ENCODE peak calls at places on chromosomes 1 and 21, in five cellular contexts. R is brain microvascular endothelial cell, I is GM06990, G is GM12865, U is HFF-Myc. X is an unnamed sample.

GRCh38 chr1:67921725-67922489 is 88.6 kb upstream of the GNG12 start:
- DNase-seq in I (no peak), G (no peak), U (no peak), R (no peak), X (no peak)

GRCh38 chr1:181685216-181685615 is 201.9 kb downstream of the CACNA1E start:
- DNase-seq in G (no peak), I (no peak), R (no peak), U (no peak), X (no peak)

GRCh38 chr1:78222225-78222961 is 176.6 kb downstream of the GIPC2 start:
- DNase-seq in U (no peak), I (no peak), R (no peak), G (no peak), X (no peak)

GRCh38 chr1:182766050-182766449 is 23.5 kb upstream of the NPL start:
- DNase-seq in I (no peak), U (no peak), R (no peak), G (no peak), X (no peak)

GRCh38 chr1:116909511-116910378 is at the start of gene PTGFRN:
- DNase-seq in I (peak; percentile 45), G (no peak), R (peak; percentile 35), U (no peak), X (no peak)

GRCh38 chr1:24443241-24443656 is 27.6 kb downstream of the NIPAL3 start:
- DNase-seq in I (no peak), R (no peak), G (no peak), U (no peak), X (no peak)

GRCh38 chr1:76868154-76868882 is 1.0 kb downstream of the ST6GALNAC5 start:
- DNase-seq in U (no peak), I (peak; percentile 30), G (no peak), R (peak; percentile 8), X (no peak)

GRCh38 chr21:36209626-36210171 is 53.1 kb downstream of the DOP1B start:
- DNase-seq in I (no peak), U (peak; percentile 44), G (peak; percentile 74), R (peak; percentile 42), X (peak; percentile 13)

GRCh38 chr1:28751315-28752056 is 14.7 kb downstream of the YTHDF2 start:
- DNase-seq in U (no peak), G (no peak), I (no peak), R (peak; percentile 21), X (no peak)

GRCh38 chr1:117673405-117673804 is 67.6 kb downstream of the TENT5C start:
- DNase-seq in U (peak; percentile 6), R (peak; percentile 65), G (no peak), I (no peak), X (no peak)

GRCh38 chr1:223133824-223134435 is 9.1 kb downstream of the TLR5 start:
- DNase-seq in I (peak; percentile 70), U (no peak), R (peak; percentile 66), G (peak; percentile 75), X (no peak)
- H3K4me3 ChIP-seq in I (no peak overlapping the region), U (peak overlapping the region; percentile 23), R (peak overlapping the region; percentile 45), G (no peak overlapping the region), X (no peak overlapping the region)

DNA sequence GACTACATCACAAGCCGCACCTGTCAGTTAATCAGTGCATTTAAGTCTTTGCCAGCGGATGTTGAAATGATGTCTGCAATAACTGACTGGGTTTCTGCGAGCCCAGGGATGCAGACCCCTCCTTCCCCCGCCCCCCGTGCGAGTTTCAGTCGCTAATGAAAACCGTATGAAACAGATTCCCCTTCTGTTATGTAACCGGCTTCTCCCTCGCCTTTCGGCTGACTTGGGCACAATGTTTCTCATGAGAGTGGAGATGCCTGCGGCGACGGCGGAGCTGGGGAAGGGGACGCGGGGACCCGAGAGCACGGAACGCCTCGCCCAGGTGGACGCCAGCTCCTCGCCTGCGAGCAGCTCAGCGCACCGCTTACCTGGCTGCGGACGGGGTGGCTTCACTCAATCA is 741 bp downstream of the KCNJ6 start:
- DNase-seq in I (no peak), R (no peak), G (no peak), U (no peak), X (no peak)
- H3K4me3 ChIP-seq in I (no peak overlapping the region), R (peak overlapping the region; percentile 30), G (no peak overlapping the region), U (no peak overlapping the region), X (no peak overlapping the region)

GRCh38 chr1:20625176-20626097 is 7.8 kb upstream of the PINK1 start:
- DNase-seq in R (no peak), U (no peak), I (no peak), G (no peak), X (no peak)

GRCh38 chr1:20624709-20625108 is 8.5 kb upstream of the PINK1 start:
- DNase-seq in U (no peak), G (no peak), R (no peak), I (no peak), X (no peak)

GRCh38 chr1:20630730-20631129 is 2.5 kb upstream of the PINK1 start:
- DNase-seq in U (no peak), I (no peak), R (no peak), G (no peak), X (no peak)

GRCh38 chr1:20626524-20626923 is 6.7 kb upstream of the PINK1 start:
- DNase-seq in U (no peak), R (no peak), I (no peak), G (no peak), X (no peak)

GRCh38 chr1:20626098-20626427 is 7.2 kb upstream of the PINK1 start:
- DNase-seq in R (no peak), I (no peak), U (no peak), G (no peak), X (no peak)
- H3K4me3 ChIP-seq in R (no peak overlapping the region), I (no peak overlapping the region), U (no peak overlapping the region), G (no peak overlapping the region), X (no peak overlapping the region)

GRCh38 chr1:58402444-58402843 is 144.1 kb downstream of the OMA1 start:
- DNase-seq in R (no peak), G (no peak), I (no peak), U (no peak), X (no peak)
- H3K4me3 ChIP-seq in R (no peak overlapping the region), G (no peak overlapping the region), I (no peak overlapping the region), U (peak overlapping the region; percentile 20), X (no peak overlapping the region)

DNA sequence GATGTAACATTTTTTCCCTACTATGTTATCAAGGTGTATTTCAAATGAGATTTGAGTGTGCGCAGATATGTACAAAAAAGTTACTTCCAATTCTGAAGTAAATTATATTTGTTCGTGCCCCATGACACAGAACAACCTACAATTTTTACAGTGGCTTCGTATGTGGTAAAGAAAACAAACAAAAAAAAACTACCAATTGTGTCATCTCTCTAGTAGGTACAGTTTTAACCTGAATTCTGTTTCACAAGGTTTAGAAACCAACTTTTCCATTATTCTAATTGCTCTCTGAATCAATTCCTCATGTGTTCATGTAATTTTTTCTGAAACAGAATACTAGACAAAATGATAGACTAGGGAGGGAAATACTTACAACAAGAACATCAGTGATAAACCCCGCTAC is 7.4 kb downstream of the SCAF4 start:
- DNase-seq in R (no peak), I (no peak), G (no peak), U (no peak), X (no peak)
- H3K4me3 ChIP-seq in R (no peak overlapping the region), I (no peak overlapping the region), G (no peak overlapping the region), U (no peak overlapping the region), X (no peak overlapping the region)

GRCh38 chr21:43646550-43647260 is 12.6 kb downstream of the HSF2BP start:
- DNase-seq in R (peak; percentile 91), G (peak; percentile 92), I (peak; percentile 55), U (peak; percentile 75), X (peak; percentile 67)

GRCh38 chr21:43644609-43645008 is 14.7 kb downstream of the HSF2BP start:
- DNase-seq in U (no peak), G (no peak), I (no peak), R (peak; percentile 59), X (no peak)

GRCh38 chr21:43643193-43643592 is 16.1 kb downstream of the HSF2BP start:
- DNase-seq in G (no peak), U (no peak), R (no peak), I (no peak), X (no peak)

GRCh38 chr21:43645987-43646386 is 13.3 kb downstream of the HSF2BP start:
- DNase-seq in G (no peak), R (no peak), I (no peak), U (no peak), X (no peak)

DNA sequence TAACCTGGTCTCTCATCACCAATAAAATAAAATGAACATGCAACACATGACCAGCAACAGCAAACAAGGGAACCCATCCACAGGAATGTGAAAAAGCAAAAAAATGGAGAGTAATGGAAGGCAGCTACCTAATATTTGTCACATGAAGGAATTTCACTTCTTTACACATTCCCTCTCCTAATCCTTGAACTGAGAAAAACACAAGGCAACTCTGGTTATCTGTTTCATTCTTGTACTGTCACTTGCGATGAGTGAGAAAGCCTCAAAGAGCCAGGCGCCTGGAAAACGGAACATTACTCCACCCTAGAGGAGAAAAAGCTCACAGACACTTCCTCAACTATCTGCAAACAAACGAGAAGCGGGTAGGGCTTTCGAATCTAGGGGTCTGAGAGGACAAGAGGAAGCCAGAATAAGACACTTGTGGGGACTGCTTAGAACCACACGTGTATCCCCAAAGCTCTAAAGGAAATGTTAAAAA is 13.8 kb downstream of the HSF2BP start:
- DNase-seq in G (peak; percentile 76), R (peak; percentile 84), U (peak; percentile 35), I (peak; percentile 22), X (peak; percentile 55)
- H3K4me3 ChIP-seq in G (no peak overlapping the region), R (no peak overlapping the region), U (no peak overlapping the region), I (no peak overlapping the region), X (no peak overlapping the region)

GRCh38 chr1:156703336-156703735 is 2.0 kb downstream of the CRABP2 start:
- DNase-seq in G (no peak), R (no peak), U (no peak), I (no peak), X (no peak)
- H3K4me3 ChIP-seq in G (no peak overlapping the region), R (no peak overlapping the region), U (peak overlapping the region; percentile 68), I (no peak overlapping the region), X (no peak overlapping the region)

GRCh38 chr1:69919129-69919921 is 286.1 kb downstream of the LRRC40 start:
- DNase-seq in I (no peak), U (no peak), R (no peak), G (no peak), X (no peak)
- H3K4me3 ChIP-seq in I (no peak overlapping the region), U (no peak overlapping the region), R (no peak overlapping the region), G (no peak overlapping the region), X (no peak overlapping the region)

GRCh38 chr1:1315435-1315901 is 7.1 kb downstream of the PUSL1 start:
- DNase-seq in U (no peak), I (no peak), R (no peak), G (no peak), X (no peak)
- H3K4me3 ChIP-seq in U (no peak overlapping the region), I (no peak overlapping the region), R (no peak overlapping the region), G (no peak overlapping the region), X (no peak overlapping the region)

DNA sequence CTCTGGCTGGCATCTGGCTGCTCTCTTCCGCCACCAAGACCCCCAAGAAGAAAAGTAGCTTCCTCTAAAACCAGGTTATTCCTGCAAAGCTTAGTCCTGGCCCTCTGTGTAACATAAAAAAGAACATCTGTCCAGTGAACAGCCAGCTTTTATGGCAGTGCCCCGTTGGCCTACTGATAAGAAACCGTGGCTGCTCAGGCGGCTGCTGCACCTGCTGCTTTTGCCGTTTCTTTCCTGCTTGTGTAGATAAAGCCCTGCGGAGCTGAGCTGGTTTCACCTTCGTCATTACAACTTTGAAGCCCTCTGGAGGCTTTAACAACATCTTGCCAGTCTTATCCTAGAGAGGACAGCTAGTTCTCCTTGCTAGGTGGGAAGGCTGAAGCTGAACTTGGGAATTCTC is 20.5 kb downstream of the ELAPOR1 start:
- DNase-seq in R (no peak), G (no peak), I (no peak), U (no peak), X (no peak)
- H3K4me3 ChIP-seq in R (no peak overlapping the region), G (no peak overlapping the region), I (no peak overlapping the region), U (no peak overlapping the region), X (no peak overlapping the region)

X was measured in GM12864.